ENCODE peak calls at places on chromosomes 16 and 17, in four cellular contexts. One of them, this sample, is unnamed.

GRCh38 chr17:42380935-42381334 is 7.3 kb downstream of the STAT3 start:
- DNase-seq in H1: no peak
- DNase-seq in K562: no peak
- DNase-seq in HepG2: peak
- DNase-seq in this sample: no peak

GRCh38 chr16:2212362-2213324 is 2.0 kb upstream of the BRICD5 start:
- DNase-seq in H1: no peak
- DNase-seq in K562: no peak
- DNase-seq in HepG2: no peak
- DNase-seq in this sample: no peak

GRCh38 chr17:38451030-38451839 is 23.0 kb downstream of the ARHGAP23 start:
- DNase-seq in H1: peak
- DNase-seq in K562: no peak
- DNase-seq in HepG2: peak
- DNase-seq in this sample: peak

GRCh38 chr16:67311607-67312449 is 14.7 kb downstream of the KCTD19 start:
- DNase-seq in H1: no peak
- DNase-seq in K562: peak
- DNase-seq in HepG2: peak
- DNase-seq in this sample: peak

GRCh38 chr17:40121191-40121885 is 433 bp upstream of the MSL1 start:
- DNase-seq in H1: no peak
- DNase-seq in K562: peak
- DNase-seq in HepG2: no peak
- DNase-seq in this sample: peak

GRCh38 chr16:68676113-68676860 is 31.2 kb downstream of the CDH3 start:
- DNase-seq in H1: no peak
- DNase-seq in K562: no peak
- DNase-seq in HepG2: no peak
- DNase-seq in this sample: no peak

GRCh38 chr17:45339646-45340605 is 23.1 kb upstream of the MAP3K14 start:
- DNase-seq in H1: no peak
- DNase-seq in K562: no peak
- DNase-seq in HepG2: no peak
- DNase-seq in this sample: no peak

GRCh38 chr17:40316571-40317344 is 7.8 kb downstream of the RARA start:
- DNase-seq in H1: peak
- DNase-seq in K562: no peak
- DNase-seq in HepG2: peak
- DNase-seq in this sample: peak

GRCh38 chr16:66008136-66008535 is 358.4 kb upstream of the CDH5 start:
- DNase-seq in H1: no peak
- DNase-seq in K562: no peak
- DNase-seq in HepG2: no peak
- DNase-seq in this sample: no peak

GRCh38 chr17:47218896-47219430 is 9.8 kb downstream of the MYL4 start:
- DNase-seq in H1: no peak
- DNase-seq in K562: peak
- DNase-seq in HepG2: no peak
- DNase-seq in this sample: no peak

GRCh38 chr16:88705076-88705684 is 1.0 kb downstream of the RNF166 start:
- DNase-seq in H1: no peak
- DNase-seq in K562: no peak
- DNase-seq in HepG2: no peak
- DNase-seq in this sample: no peak

GRCh38 chr17:21304091-21304490 is 19.6 kb downstream of the MAP2K3 start:
- DNase-seq in H1: no peak
- DNase-seq in K562: no peak
- DNase-seq in HepG2: no peak
- DNase-seq in this sample: no peak

GRCh38 chr17:60151355-60151754 is 1.6 kb downstream of the CA4 start:
- DNase-seq in H1: peak
- DNase-seq in K562: no peak
- DNase-seq in HepG2: no peak
- DNase-seq in this sample: no peak

GRCh38 chr16:67664258-67664657 is 2.3 kb downstream of the ENKD1 start:
- DNase-seq in H1: no peak
- DNase-seq in K562: no peak
- DNase-seq in HepG2: no peak
- DNase-seq in this sample: no peak

GRCh38 chr16:20906225-20906870 is 5.8 kb downstream of the LYRM1 start:
- DNase-seq in H1: no peak
- DNase-seq in K562: no peak
- DNase-seq in HepG2: no peak
- DNase-seq in this sample: no peak

GRCh38 chr17:43820759-43821158 is 12.2 kb downstream of the MPP3 start:
- DNase-seq in H1: no peak
- DNase-seq in K562: no peak
- DNase-seq in HepG2: no peak
- DNase-seq in this sample: no peak

GRCh38 chr17:64679710-64680216 is 17.7 kb upstream of the SMURF2 start:
- DNase-seq in H1: no peak
- DNase-seq in K562: no peak
- DNase-seq in HepG2: peak
- DNase-seq in this sample: peak

GRCh38 chr16:11497851-11498289 is 88.8 kb downstream of the LITAF start:
- DNase-seq in H1: no peak
- DNase-seq in K562: no peak
- DNase-seq in HepG2: peak
- DNase-seq in this sample: no peak

GRCh38 chr17:78000351-78000750 is 41.8 kb downstream of the TNRC6C start:
- DNase-seq in H1: no peak
- DNase-seq in K562: no peak
- DNase-seq in HepG2: no peak
- DNase-seq in this sample: no peak

GRCh38 chr16:86784267-86784626 is 205.9 kb downstream of the FOXL1 start:
- DNase-seq in H1: no peak
- DNase-seq in K562: no peak
- DNase-seq in HepG2: no peak
- DNase-seq in this sample: no peak

GRCh38 chr16:35525979-35526590 is 2066.7 kb downstream of the TP53TG3F start:
- DNase-seq in H1: no peak
- DNase-seq in K562: no peak
- DNase-seq in HepG2: no peak
- DNase-seq in this sample: peak

GRCh38 chr17:62907961-62908360 is 58.1 kb upstream of the TANC2 start:
- DNase-seq in H1: no peak
- DNase-seq in K562: no peak
- DNase-seq in HepG2: no peak
- DNase-seq in this sample: no peak

GRCh38 chr16:50323335-50324011 is 45.3 kb downstream of the BRD7 start:
- DNase-seq in H1: no peak
- DNase-seq in K562: no peak
- DNase-seq in HepG2: peak
- DNase-seq in this sample: peak

GRCh38 chr17:29115906-29116651 is 64.1 kb downstream of the MYO18A start:
- DNase-seq in H1: peak
- DNase-seq in K562: peak
- DNase-seq in HepG2: peak
- DNase-seq in this sample: peak

GRCh38 chr17:68248886-68249872 is 1.3 kb downstream of the AMZ2 start:
- DNase-seq in H1: no peak
- DNase-seq in K562: no peak
- DNase-seq in HepG2: no peak
- DNase-seq in this sample: no peak

GRCh38 chr17:1590031-1590746 is 27.6 kb upstream of the PITPNA start:
- DNase-seq in H1: no peak
- DNase-seq in K562: peak
- DNase-seq in HepG2: peak
- DNase-seq in this sample: peak

GRCh38 chr16:77690416-77690815 is 31.9 kb upstream of the NUDT7 start:
- DNase-seq in H1: no peak
- DNase-seq in K562: no peak
- DNase-seq in HepG2: no peak
- DNase-seq in this sample: peak

GRCh38 chr16:82664181-82664580 is 37.4 kb downstream of the CDH13 start:
- DNase-seq in H1: no peak
- DNase-seq in K562: no peak
- DNase-seq in HepG2: no peak
- DNase-seq in this sample: no peak

GRCh38 chr17:78745407-78746088 is 36.5 kb downstream of the CYTH1 start:
- DNase-seq in H1: no peak
- DNase-seq in K562: no peak
- DNase-seq in HepG2: peak
- DNase-seq in this sample: peak

GRCh38 chr17:55238931-55239297 is 25.8 kb upstream of the HLF start:
- DNase-seq in H1: no peak
- DNase-seq in K562: peak
- DNase-seq in HepG2: peak
- DNase-seq in this sample: peak

GRCh38 chr16:17080105-17080504 is 390.7 kb downstream of the XYLT1 start:
- DNase-seq in H1: no peak
- DNase-seq in K562: no peak
- DNase-seq in HepG2: no peak
- DNase-seq in this sample: no peak

GRCh38 chr16:79598341-79599181 is 2.0 kb downstream of the MAF start:
- DNase-seq in H1: peak
- DNase-seq in K562: no peak
- DNase-seq in HepG2: no peak
- DNase-seq in this sample: peak

GRCh38 chr16:88368994-88369393 is 13.8 kb upstream of the ZNF469 start:
- DNase-seq in H1: no peak
- DNase-seq in K562: no peak
- DNase-seq in HepG2: no peak
- DNase-seq in this sample: no peak

GRCh38 chr16:75320435-75320834 is 69.0 kb upstream of the BCAR1 start:
- DNase-seq in H1: no peak
- DNase-seq in K562: no peak
- DNase-seq in HepG2: peak
- DNase-seq in this sample: no peak
- TF ChIP-seq RNF2 in H1: no peak
- TF ChIP-seq RNF2 in K562: no peak
- TF ChIP-seq RNF2 in HepG2: no peak
- TF ChIP-seq RNF2 in this sample: no peak

GRCh38 chr17:76238847-76239537 is 1.3 kb downstream of the RNF157 start:
- DNase-seq in H1: no peak
- DNase-seq in K562: no peak
- DNase-seq in HepG2: no peak
- DNase-seq in this sample: no peak
- TF ChIP-seq RNF2 in H1: no peak
- TF ChIP-seq RNF2 in K562: no peak
- TF ChIP-seq RNF2 in HepG2: no peak
- TF ChIP-seq RNF2 in this sample: no peak

DNA sequence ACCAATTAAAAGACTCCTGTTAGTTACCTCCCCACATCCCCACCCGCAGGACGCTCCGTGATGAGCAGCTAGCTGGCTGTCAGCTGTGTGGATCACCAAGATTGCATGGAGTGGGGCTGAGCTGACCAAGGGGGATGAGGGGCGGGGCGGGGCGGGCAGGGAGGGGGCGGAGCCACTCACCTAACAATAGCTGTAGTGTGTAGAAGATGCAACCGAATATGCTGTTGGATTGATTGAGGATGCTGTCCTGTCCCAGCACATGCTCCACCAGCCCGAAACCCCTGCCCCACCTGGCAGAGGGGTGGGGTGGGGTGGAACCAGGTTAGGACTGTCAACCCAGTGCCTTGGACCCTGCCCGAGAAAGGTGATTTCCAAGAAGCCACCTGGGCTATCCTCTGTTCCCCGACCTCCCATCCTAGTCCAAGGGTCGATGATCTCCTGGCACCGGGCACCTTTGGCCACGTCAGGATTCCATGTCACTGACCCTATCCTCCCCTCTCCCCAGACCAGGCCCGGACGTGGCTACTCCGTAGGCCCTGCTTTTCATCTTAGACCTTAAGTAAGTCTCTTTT is 1.4 kb downstream of the VKORC1 start:
- DNase-seq in H1: peak
- DNase-seq in K562: peak
- DNase-seq in HepG2: peak
- DNase-seq in this sample: peak
- TF ChIP-seq RNF2 in H1: no peak
- TF ChIP-seq RNF2 in K562: no peak
- TF ChIP-seq RNF2 in HepG2: no peak
- TF ChIP-seq RNF2 in this sample: no peak

GRCh38 chr17:27905524-27906237 is 12.5 kb upstream of the LYRM9 start:
- DNase-seq in H1: no peak
- DNase-seq in K562: no peak
- DNase-seq in HepG2: no peak
- DNase-seq in this sample: no peak

GRCh38 chr17:27904534-27904933 is 11.4 kb upstream of the LYRM9 start:
- DNase-seq in H1: no peak
- DNase-seq in K562: no peak
- DNase-seq in HepG2: no peak
- DNase-seq in this sample: no peak

GRCh38 chr17:27906623-27907022 is 13.5 kb upstream of the LYRM9 start:
- DNase-seq in H1: no peak
- DNase-seq in K562: no peak
- DNase-seq in HepG2: no peak
- DNase-seq in this sample: no peak

GRCh38 chr17:27907976-27908558 is 14.9 kb upstream of the LYRM9 start:
- DNase-seq in H1: no peak
- DNase-seq in K562: no peak
- DNase-seq in HepG2: no peak
- DNase-seq in this sample: no peak

DNA sequence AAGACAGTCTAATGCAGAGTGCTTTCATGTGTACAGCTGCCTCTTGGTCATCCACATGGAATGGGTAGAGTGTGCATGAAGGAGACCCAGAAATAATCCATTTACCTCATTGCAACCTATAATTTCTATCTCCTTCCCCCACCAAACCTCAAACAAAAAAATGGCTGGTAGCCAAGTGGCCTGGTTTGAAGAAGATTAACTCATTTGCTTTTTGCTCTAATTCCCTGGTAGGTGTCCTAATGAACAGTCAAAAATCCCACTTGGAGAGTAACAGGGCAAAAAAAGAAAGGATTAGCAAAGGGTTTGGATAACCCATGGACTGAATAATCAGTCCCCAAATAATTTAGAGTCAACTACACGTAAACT is 13.1 kb upstream of the LYRM9 start:
- DNase-seq in H1: no peak
- DNase-seq in K562: no peak
- DNase-seq in HepG2: no peak
- DNase-seq in this sample: no peak
- TF ChIP-seq RNF2 in H1: no peak
- TF ChIP-seq RNF2 in K562: no peak
- TF ChIP-seq RNF2 in HepG2: no peak
- TF ChIP-seq RNF2 in this sample: no peak

DNA sequence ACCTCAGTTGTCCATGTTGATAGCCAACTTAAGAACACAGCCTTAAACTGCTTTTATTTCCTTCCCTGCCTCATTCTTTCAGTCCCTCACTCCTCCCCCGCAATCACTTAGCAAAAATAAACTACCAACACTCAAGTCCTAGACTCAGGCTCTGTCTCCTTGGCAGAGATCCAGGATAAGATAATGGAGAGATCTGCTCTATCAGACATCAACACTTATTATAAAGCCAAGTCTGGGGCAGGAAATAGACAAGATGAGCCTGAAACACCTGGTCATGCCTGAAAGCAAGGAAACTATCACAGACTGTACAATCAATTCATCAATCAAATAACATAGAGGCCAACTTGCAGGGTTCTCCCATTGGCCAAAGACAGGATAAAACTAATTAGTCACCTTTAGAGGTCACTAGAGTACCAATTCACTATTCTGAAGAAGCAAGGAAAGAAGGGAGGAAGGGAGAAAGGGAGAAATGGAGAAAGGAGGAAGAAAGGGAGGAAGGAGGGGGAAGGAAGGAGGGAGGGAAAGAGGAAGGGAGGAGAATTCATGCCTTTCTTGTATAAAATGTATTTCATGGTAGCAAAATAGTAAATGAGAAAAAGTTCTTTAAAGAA is 15.6 kb downstream of the HYDIN start:
- DNase-seq in H1: no peak
- DNase-seq in K562: no peak
- DNase-seq in HepG2: peak
- DNase-seq in this sample: peak
- TF ChIP-seq RNF2 in H1: no peak
- TF ChIP-seq RNF2 in K562: no peak
- TF ChIP-seq RNF2 in HepG2: no peak
- TF ChIP-seq RNF2 in this sample: no peak